ENCODE peak calls at places on chromosomes 6 and 20, in ten cellular contexts. One of them, this sample, is unnamed.

GRCh38 chr20:41140226-41141133 is 3.1 kb downstream of the PLCG1 start:
- DNase-seq in WTC11: no peak
- DNase-seq in BJ: no peak
- DNase-seq in uterus: no peak
- DNase-seq in progenitor cell of endocrine pancreas: no peak
- DNase-seq in tibial artery: no peak
- DNase-seq in fibroblast of lung: no peak
- DNase-seq in HFFc6: no peak
- DNase-seq in A549: no peak
- DNase-seq in activated CD8-positive, alpha-beta T cell treated with anti-CD3 and anti-CD28 coated beads for 36 hours: peak
- DNase-seq in this sample: no peak

GRCh38 chr6:16712931-16713484 is 48.3 kb downstream of the ATXN1 start:
- DNase-seq in WTC11: no peak
- DNase-seq in BJ: peak
- DNase-seq in uterus: peak
- DNase-seq in progenitor cell of endocrine pancreas: no peak
- DNase-seq in tibial artery: peak
- DNase-seq in fibroblast of lung: peak
- DNase-seq in HFFc6: peak
- DNase-seq in A549: no peak
- DNase-seq in activated CD8-positive, alpha-beta T cell treated with anti-CD3 and anti-CD28 coated beads for 36 hours: peak
- DNase-seq in this sample: peak

GRCh38 chr20:25071722-25072121 is 10.2 kb downstream of the VSX1 start:
- DNase-seq in WTC11: peak
- DNase-seq in BJ: no peak
- DNase-seq in uterus: no peak
- DNase-seq in progenitor cell of endocrine pancreas: no peak
- DNase-seq in tibial artery: no peak
- DNase-seq in fibroblast of lung: no peak
- DNase-seq in HFFc6: no peak
- DNase-seq in A549: no peak
- DNase-seq in activated CD8-positive, alpha-beta T cell treated with anti-CD3 and anti-CD28 coated beads for 36 hours: no peak
- DNase-seq in this sample: no peak

GRCh38 chr6:116444092-116444491 is 17.1 kb upstream of the CALHM6 start:
- DNase-seq in WTC11: no peak
- DNase-seq in BJ: no peak
- DNase-seq in uterus: no peak
- DNase-seq in progenitor cell of endocrine pancreas: no peak
- DNase-seq in tibial artery: no peak
- DNase-seq in fibroblast of lung: peak
- DNase-seq in HFFc6: peak
- DNase-seq in A549: peak
- DNase-seq in activated CD8-positive, alpha-beta T cell treated with anti-CD3 and anti-CD28 coated beads for 36 hours: no peak
- DNase-seq in this sample: peak

GRCh38 chr6:125585470-125585869 is 164.0 kb upstream of the HEY2 start:
- DNase-seq in WTC11: no peak
- DNase-seq in BJ: no peak
- DNase-seq in uterus: no peak
- DNase-seq in progenitor cell of endocrine pancreas: no peak
- DNase-seq in tibial artery: no peak
- DNase-seq in fibroblast of lung: no peak
- DNase-seq in HFFc6: no peak
- DNase-seq in A549: no peak
- DNase-seq in activated CD8-positive, alpha-beta T cell treated with anti-CD3 and anti-CD28 coated beads for 36 hours: no peak
- DNase-seq in this sample: no peak

GRCh38 chr6:2542858-2543218 is 207.9 kb downstream of the MYLK4 start:
- DNase-seq in WTC11: no peak
- DNase-seq in BJ: no peak
- DNase-seq in uterus: no peak
- DNase-seq in progenitor cell of endocrine pancreas: no peak
- DNase-seq in tibial artery: no peak
- DNase-seq in fibroblast of lung: peak
- DNase-seq in HFFc6: peak
- DNase-seq in A549: no peak
- DNase-seq in activated CD8-positive, alpha-beta T cell treated with anti-CD3 and anti-CD28 coated beads for 36 hours: peak
- DNase-seq in this sample: peak

GRCh38 chr6:49606696-49607390 is 29.8 kb downstream of the RHAG start:
- DNase-seq in WTC11: no peak
- DNase-seq in BJ: peak
- DNase-seq in uterus: no peak
- DNase-seq in progenitor cell of endocrine pancreas: no peak
- DNase-seq in tibial artery: no peak
- DNase-seq in fibroblast of lung: peak
- DNase-seq in HFFc6: peak
- DNase-seq in A549: peak
- DNase-seq in activated CD8-positive, alpha-beta T cell treated with anti-CD3 and anti-CD28 coated beads for 36 hours: peak
- DNase-seq in this sample: peak

GRCh38 chr6:159101656-159102055 is 56.9 kb upstream of the TAGAP start:
- DNase-seq in WTC11: no peak
- DNase-seq in BJ: no peak
- DNase-seq in uterus: no peak
- DNase-seq in progenitor cell of endocrine pancreas: no peak
- DNase-seq in tibial artery: no peak
- DNase-seq in fibroblast of lung: no peak
- DNase-seq in HFFc6: no peak
- DNase-seq in A549: no peak
- DNase-seq in activated CD8-positive, alpha-beta T cell treated with anti-CD3 and anti-CD28 coated beads for 36 hours: no peak
- DNase-seq in this sample: no peak

GRCh38 chr6:71194730-71195129 is 93.9 kb upstream of the OGFRL1 start:
- DNase-seq in WTC11: no peak
- DNase-seq in BJ: peak
- DNase-seq in uterus: no peak
- DNase-seq in progenitor cell of endocrine pancreas: no peak
- DNase-seq in tibial artery: no peak
- DNase-seq in fibroblast of lung: peak
- DNase-seq in HFFc6: peak
- DNase-seq in A549: peak
- DNase-seq in activated CD8-positive, alpha-beta T cell treated with anti-CD3 and anti-CD28 coated beads for 36 hours: no peak
- DNase-seq in this sample: peak

GRCh38 chr20:35431621-35432429 is 6.2 kb downstream of the GDF5 start:
- DNase-seq in WTC11: no peak
- DNase-seq in BJ: no peak
- DNase-seq in uterus: no peak
- DNase-seq in progenitor cell of endocrine pancreas: no peak
- DNase-seq in tibial artery: no peak
- DNase-seq in fibroblast of lung: no peak
- DNase-seq in HFFc6: no peak
- DNase-seq in A549: no peak
- DNase-seq in activated CD8-positive, alpha-beta T cell treated with anti-CD3 and anti-CD28 coated beads for 36 hours: no peak
- DNase-seq in this sample: no peak

GRCh38 chr6:157107915-157108651 is 215.2 kb downstream of the TMEM242 start:
- DNase-seq in WTC11: no peak
- DNase-seq in BJ: peak
- DNase-seq in uterus: no peak
- DNase-seq in progenitor cell of endocrine pancreas: no peak
- DNase-seq in tibial artery: no peak
- DNase-seq in fibroblast of lung: peak
- DNase-seq in HFFc6: peak
- DNase-seq in A549: peak
- DNase-seq in activated CD8-positive, alpha-beta T cell treated with anti-CD3 and anti-CD28 coated beads for 36 hours: peak
- DNase-seq in this sample: peak

GRCh38 chr20:32062776-32063170 is 10.7 kb downstream of the HCK start:
- DNase-seq in WTC11: no peak
- DNase-seq in BJ: no peak
- DNase-seq in uterus: no peak
- DNase-seq in progenitor cell of endocrine pancreas: no peak
- DNase-seq in tibial artery: peak
- DNase-seq in fibroblast of lung: no peak
- DNase-seq in HFFc6: no peak
- DNase-seq in A549: no peak
- DNase-seq in activated CD8-positive, alpha-beta T cell treated with anti-CD3 and anti-CD28 coated beads for 36 hours: peak
- DNase-seq in this sample: no peak

GRCh38 chr6:13923527-13924145 is 1.1 kb upstream of the RNF182 start:
- DNase-seq in WTC11: no peak
- DNase-seq in BJ: peak
- DNase-seq in uterus: no peak
- DNase-seq in progenitor cell of endocrine pancreas: no peak
- DNase-seq in tibial artery: no peak
- DNase-seq in fibroblast of lung: peak
- DNase-seq in HFFc6: peak
- DNase-seq in A549: peak
- DNase-seq in activated CD8-positive, alpha-beta T cell treated with anti-CD3 and anti-CD28 coated beads for 36 hours: no peak
- DNase-seq in this sample: peak

GRCh38 chr6:45647341-45648138 is 269.8 kb upstream of the SUPT3H start:
- DNase-seq in WTC11: no peak
- DNase-seq in BJ: no peak
- DNase-seq in uterus: no peak
- DNase-seq in progenitor cell of endocrine pancreas: no peak
- DNase-seq in tibial artery: no peak
- DNase-seq in fibroblast of lung: no peak
- DNase-seq in HFFc6: no peak
- DNase-seq in A549: no peak
- DNase-seq in activated CD8-positive, alpha-beta T cell treated with anti-CD3 and anti-CD28 coated beads for 36 hours: no peak
- DNase-seq in this sample: no peak

DNA sequence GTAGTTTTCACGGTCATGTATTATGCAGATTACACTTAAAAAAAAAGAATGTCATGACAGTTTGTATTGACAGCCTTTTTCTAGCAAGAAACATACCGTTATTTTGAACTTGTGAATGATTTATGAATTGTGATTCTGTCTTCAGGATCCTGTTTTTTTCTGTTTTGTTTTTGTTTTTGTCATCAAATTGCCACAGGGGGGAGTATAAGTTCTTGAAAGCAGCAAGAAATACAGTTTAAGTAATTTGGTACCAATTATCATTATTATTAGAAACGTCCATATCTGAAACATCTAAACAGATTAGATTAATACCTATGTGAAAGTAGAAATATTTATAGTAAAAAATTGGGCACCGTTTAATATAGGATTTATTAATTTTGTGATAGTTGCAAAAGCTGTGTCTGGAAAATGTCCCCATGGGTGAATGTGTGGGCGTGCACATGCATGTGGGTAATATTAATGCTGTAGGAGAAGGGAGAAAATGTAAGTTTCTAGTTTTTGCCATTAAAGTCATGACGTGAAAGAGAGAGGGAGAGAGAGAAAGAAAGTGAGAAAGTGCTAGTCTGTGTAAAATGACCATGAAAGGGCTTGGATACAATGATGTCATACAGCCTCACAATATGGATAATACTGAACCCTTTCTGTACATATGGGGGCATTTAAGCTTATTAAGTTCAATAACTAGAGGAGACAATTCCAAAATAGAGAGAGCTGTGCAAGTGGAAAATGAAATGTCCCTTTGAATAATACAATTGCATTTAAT is 9.4 kb upstream of the CCN2 start:
- DNase-seq in WTC11: no peak
- DNase-seq in BJ: no peak
- DNase-seq in uterus: no peak
- DNase-seq in progenitor cell of endocrine pancreas: no peak
- DNase-seq in tibial artery: no peak
- DNase-seq in fibroblast of lung: peak
- DNase-seq in HFFc6: peak
- DNase-seq in A549: no peak
- DNase-seq in activated CD8-positive, alpha-beta T cell treated with anti-CD3 and anti-CD28 coated beads for 36 hours: no peak
- DNase-seq in this sample: no peak
- TF ChIP-seq CTCF in WTC11: no peak
- TF ChIP-seq CTCF in BJ: peak
- TF ChIP-seq CTCF in uterus: peak
- TF ChIP-seq CTCF in progenitor cell of endocrine pancreas: no peak
- TF ChIP-seq CTCF in tibial artery: peak
- TF ChIP-seq CTCF in fibroblast of lung: no peak
- TF ChIP-seq CTCF in HFFc6: peak
- TF ChIP-seq CTCF in A549: no peak
- TF ChIP-seq CTCF in activated CD8-positive, alpha-beta T cell treated with anti-CD3 and anti-CD28 coated beads for 36 hours: no peak
- TF ChIP-seq CTCF in this sample: peak

DNA sequence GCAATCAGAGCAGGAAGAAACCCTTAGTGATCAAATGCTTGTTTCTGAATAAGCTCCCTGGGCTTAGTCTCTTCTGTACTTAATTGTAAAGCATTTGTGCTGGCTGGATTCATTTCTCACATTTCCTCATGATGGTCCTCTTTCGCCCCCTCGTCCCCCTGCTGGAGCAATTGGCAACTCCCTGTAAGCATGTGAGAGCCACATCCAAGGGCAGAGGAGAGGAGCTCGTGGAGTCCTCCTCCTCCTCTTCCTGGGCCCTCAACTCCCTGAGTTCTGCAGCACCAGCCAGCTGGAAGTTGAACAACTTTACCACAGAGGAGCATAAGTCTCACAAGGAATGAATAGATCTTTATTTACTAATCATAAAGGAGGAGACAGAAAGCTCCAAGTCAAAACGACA is 12.6 kb downstream of the ANKEF1 start:
- DNase-seq in WTC11: peak
- DNase-seq in BJ: no peak
- DNase-seq in uterus: no peak
- DNase-seq in progenitor cell of endocrine pancreas: no peak
- DNase-seq in tibial artery: no peak
- DNase-seq in fibroblast of lung: peak
- DNase-seq in HFFc6: no peak
- DNase-seq in A549: peak
- DNase-seq in activated CD8-positive, alpha-beta T cell treated with anti-CD3 and anti-CD28 coated beads for 36 hours: peak
- DNase-seq in this sample: peak
- TF ChIP-seq CTCF in WTC11: peak
- TF ChIP-seq CTCF in BJ: peak
- TF ChIP-seq CTCF in uterus: no peak
- TF ChIP-seq CTCF in progenitor cell of endocrine pancreas: peak
- TF ChIP-seq CTCF in tibial artery: no peak
- TF ChIP-seq CTCF in fibroblast of lung: peak
- TF ChIP-seq CTCF in HFFc6: no peak
- TF ChIP-seq CTCF in A549: peak
- TF ChIP-seq CTCF in activated CD8-positive, alpha-beta T cell treated with anti-CD3 and anti-CD28 coated beads for 36 hours: no peak
- TF ChIP-seq CTCF in this sample: no peak

GRCh38 chr20:4819901-4820300 is 98.2 kb downstream of the PRND start:
- DNase-seq in WTC11: no peak
- DNase-seq in BJ: no peak
- DNase-seq in uterus: no peak
- DNase-seq in progenitor cell of endocrine pancreas: no peak
- DNase-seq in tibial artery: no peak
- DNase-seq in fibroblast of lung: no peak
- DNase-seq in HFFc6: no peak
- DNase-seq in A549: no peak
- DNase-seq in activated CD8-positive, alpha-beta T cell treated with anti-CD3 and anti-CD28 coated beads for 36 hours: no peak
- DNase-seq in this sample: no peak
- TF ChIP-seq CTCF in WTC11: no peak
- TF ChIP-seq CTCF in BJ: no peak
- TF ChIP-seq CTCF in uterus: no peak
- TF ChIP-seq CTCF in progenitor cell of endocrine pancreas: no peak
- TF ChIP-seq CTCF in tibial artery: no peak
- TF ChIP-seq CTCF in fibroblast of lung: no peak
- TF ChIP-seq CTCF in HFFc6: no peak
- TF ChIP-seq CTCF in A549: no peak
- TF ChIP-seq CTCF in activated CD8-positive, alpha-beta T cell treated with anti-CD3 and anti-CD28 coated beads for 36 hours: no peak
- TF ChIP-seq CTCF in this sample: no peak

DNA sequence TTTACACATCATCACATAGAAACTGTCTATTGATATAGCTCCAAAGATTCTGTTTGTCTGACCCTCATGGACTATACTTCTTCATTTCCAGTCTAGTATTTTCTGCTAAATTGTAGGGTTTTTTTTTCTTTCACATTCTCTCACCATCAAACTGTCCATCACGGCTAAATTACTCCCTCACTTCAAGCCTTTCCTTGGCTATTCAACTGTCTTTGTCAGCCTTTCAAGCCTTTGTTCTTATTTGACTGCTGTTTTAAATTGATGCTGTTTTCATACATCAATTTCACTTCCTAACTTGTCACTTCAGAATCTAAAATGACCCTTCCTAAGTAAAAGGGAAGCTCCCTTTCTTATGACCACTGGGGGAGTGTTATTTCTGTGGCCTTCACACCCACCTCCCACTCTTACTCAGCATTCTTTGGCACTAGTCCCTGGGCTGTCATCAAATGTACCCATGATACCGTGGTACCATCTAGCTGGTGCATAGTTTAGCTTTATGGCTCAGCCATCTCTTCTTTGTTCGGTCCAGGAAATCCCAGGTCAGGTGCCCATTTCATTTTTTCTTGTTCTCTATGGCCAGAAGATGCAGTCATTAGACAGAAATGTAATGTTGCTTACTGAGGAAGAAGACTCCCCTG is 8.6 kb downstream of the GJA1 start:
- DNase-seq in WTC11: no peak
- DNase-seq in BJ: no peak
- DNase-seq in uterus: no peak
- DNase-seq in progenitor cell of endocrine pancreas: no peak
- DNase-seq in tibial artery: no peak
- DNase-seq in fibroblast of lung: no peak
- DNase-seq in HFFc6: no peak
- DNase-seq in A549: no peak
- DNase-seq in activated CD8-positive, alpha-beta T cell treated with anti-CD3 and anti-CD28 coated beads for 36 hours: no peak
- DNase-seq in this sample: no peak
- TF ChIP-seq CTCF in WTC11: no peak
- TF ChIP-seq CTCF in BJ: no peak
- TF ChIP-seq CTCF in uterus: no peak
- TF ChIP-seq CTCF in progenitor cell of endocrine pancreas: no peak
- TF ChIP-seq CTCF in tibial artery: no peak
- TF ChIP-seq CTCF in fibroblast of lung: no peak
- TF ChIP-seq CTCF in HFFc6: no peak
- TF ChIP-seq CTCF in A549: no peak
- TF ChIP-seq CTCF in activated CD8-positive, alpha-beta T cell treated with anti-CD3 and anti-CD28 coated beads for 36 hours: no peak
- TF ChIP-seq CTCF in this sample: no peak